ENCODE peak calls at places on chromosome 17, in eight cellular contexts. M, D, E, R, Q, N, F and C are unnamed samples.

GRCh38 chr17:37512442-37513070 is 22.9 kb downstream of the DUSP14 start:
- DNase-seq in M (no peak), D (no peak), E (no peak), R (no peak), Q (no peak), N (peak; percentile 76), F (no peak), C (peak; percentile 33)

GRCh38 chr17:1576500-1576899 is 13.9 kb upstream of the PITPNA start:
- DNase-seq in M (no peak), D (peak; percentile 40), E (peak; percentile 45), R (no peak), Q (no peak), N (no peak), F (no peak), C (no peak)

GRCh38 chr17:72053069-72053846 is 67.6 kb upstream of the SOX9 start:
- DNase-seq in M (peak; percentile 41), D (peak; percentile 27), E (no peak), R (peak; percentile 25), Q (no peak), N (peak; percentile 10), F (no peak), C (peak; percentile 45)

GRCh38 chr17:16463341-16464000 is 28.5 kb downstream of the LRRC75A start:
- DNase-seq in M (no peak), D (peak; percentile 78), E (no peak), R (peak; percentile 82), Q (peak; percentile 50), N (peak; percentile 92), F (no peak), C (peak; percentile 66)

GRCh38 chr17:1485311-1485747 is 7.2 kb downstream of the MYO1C start:
- DNase-seq in M (peak; percentile 87), D (peak; percentile 75), E (peak; percentile 79), R (peak; percentile 47), Q (no peak), N (peak; percentile 53), F (no peak), C (peak; percentile 83)

GRCh38 chr17:30095507-30096244 is 20.9 kb upstream of the NSRP1 start:
- DNase-seq in M (peak; percentile 64), D (no peak), E (no peak), R (no peak), Q (peak; percentile 61), N (peak; percentile 30), F (no peak), C (peak; percentile 76)

GRCh38 chr17:4949321-4950074 is 1.2 kb upstream of the PFN1 start:
- DNase-seq in M (peak; percentile 88), D (peak; percentile 85), E (peak; percentile 81), R (peak; percentile 81), Q (no peak), N (peak; percentile 82), F (peak; percentile 66), C (peak; percentile 68)

GRCh38 chr17:38674749-38675615 is at the start of gene EPOP:
- DNase-seq in M (peak; percentile 93), D (peak; percentile 90), E (peak; percentile 84), R (peak; percentile 87), Q (peak; percentile 43), N (peak; percentile 93), F (peak; percentile 63), C (peak; percentile 87)

GRCh38 chr17:77783991-77784820 is 174.3 kb upstream of the TNRC6C start:
- DNase-seq in M (no peak), D (no peak), E (no peak), R (no peak), Q (no peak), N (no peak), F (peak; percentile 58), C (no peak)

GRCh38 chr17:47735536-47736011 is 2.5 kb downstream of the TBX21 start:
- DNase-seq in M (no peak), D (no peak), E (peak; percentile 4), R (no peak), Q (no peak), N (no peak), F (no peak), C (no peak)

DNA sequence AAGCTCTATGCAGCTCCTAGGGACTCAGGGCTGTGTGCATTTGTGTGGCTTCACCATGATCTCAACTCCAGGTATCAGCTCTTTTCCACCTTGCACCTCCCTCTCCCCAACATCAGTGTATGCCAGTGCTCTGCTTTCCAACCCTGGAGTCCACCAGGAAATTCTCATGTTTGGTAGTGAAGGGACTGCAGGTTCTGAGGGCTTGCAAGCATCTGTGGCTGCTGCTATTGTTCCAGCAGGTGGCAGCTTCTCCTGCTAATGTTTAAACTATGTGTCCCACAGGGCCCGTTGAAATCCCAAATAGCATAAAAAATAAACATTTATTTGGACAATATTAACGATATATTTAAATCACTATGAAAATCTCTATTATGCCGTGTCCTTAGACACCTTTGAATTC is 82.0 kb downstream of the RGS9 start:
- DNase-seq in M (no peak), D (no peak), E (no peak), R (no peak), Q (no peak), N (no peak), F (no peak), C (no peak)
- TF ChIP-seq CTCF in M (peak; percentile 27), D (no peak), E (no peak), R (no peak), Q (peak; percentile 15), N (peak; percentile 43), F (no peak), C (peak; percentile 45)

DNA sequence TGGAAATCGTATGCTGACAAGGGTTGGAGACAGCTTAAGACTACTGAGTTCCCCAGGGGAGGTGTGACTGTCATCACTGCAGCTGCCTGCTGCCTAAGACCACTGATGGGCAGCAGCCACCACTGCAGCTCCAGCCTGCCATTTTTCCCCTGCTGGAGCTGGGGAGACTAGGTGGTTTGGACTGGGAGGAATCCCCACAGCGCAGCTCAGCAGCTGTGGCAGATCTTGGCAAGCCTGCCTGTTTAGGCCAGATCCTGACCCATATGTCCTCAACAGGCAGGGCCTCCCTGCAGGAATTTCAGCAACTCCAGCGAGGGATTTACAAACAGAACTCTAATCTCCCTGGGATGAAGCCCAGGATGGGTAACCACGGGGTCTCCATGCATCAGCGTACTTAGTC is 356.4 kb upstream of the TOM1L1 start:
- DNase-seq in M (peak; percentile 63), D (no peak), E (no peak), R (no peak), Q (no peak), N (peak; percentile 70), F (no peak), C (peak; percentile 65)
- TF ChIP-seq CTCF in M (peak; percentile 46), D (no peak), E (no peak), R (no peak), Q (no peak), N (peak; percentile 67), F (no peak), C (peak; percentile 40)

GRCh38 chr17:11742891-11743290 is 144.6 kb downstream of the DNAH9 start:
- DNase-seq in M (peak; percentile 61), D (no peak), E (no peak), R (no peak), Q (no peak), N (peak; percentile 35), F (no peak), C (peak; percentile 0)
- TF ChIP-seq CTCF in M (peak; percentile 49), D (no peak), E (no peak), R (no peak), Q (no peak), N (peak; percentile 45), F (no peak), C (no peak)

DNA sequence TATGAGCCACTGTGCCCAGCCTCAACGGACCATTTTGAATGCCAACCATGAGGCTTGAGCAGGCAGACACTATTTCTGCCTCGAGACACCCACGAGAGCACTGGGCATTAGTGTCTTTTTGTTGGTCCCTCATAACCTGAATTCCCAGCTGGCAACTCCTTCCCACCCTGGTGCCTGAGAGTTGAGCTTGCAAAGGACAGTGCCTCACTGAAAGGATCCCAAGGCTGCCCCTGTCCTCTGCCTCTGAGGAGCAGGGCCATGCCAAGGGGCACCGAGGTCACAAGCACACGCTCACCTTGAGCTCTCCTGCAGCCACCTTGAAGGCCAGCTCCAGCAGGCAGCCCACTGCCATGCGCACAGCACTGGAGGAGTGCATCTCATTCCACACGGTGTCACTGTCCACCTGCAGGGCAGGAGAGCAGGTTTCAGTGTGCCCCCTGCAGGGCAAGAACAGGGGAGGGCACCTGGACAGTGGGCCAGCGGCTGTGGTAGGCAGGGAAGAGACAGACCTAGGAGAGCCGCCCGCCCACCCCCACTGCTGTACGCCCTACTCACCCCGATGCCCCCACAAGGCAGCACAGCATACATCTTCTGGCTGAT is 12.8 kb downstream of the G6PC3 start:
- DNase-seq in M (no peak), D (no peak), E (no peak), R (no peak), Q (no peak), N (peak; percentile 88), F (no peak), C (no peak)
- TF ChIP-seq CTCF in M (no peak), D (no peak), E (no peak), R (no peak), Q (no peak), N (peak; percentile 98), F (no peak), C (peak; percentile 76)

GRCh38 chr17:6800422-6801027 is 24.5 kb downstream of the FBXO39 start:
- DNase-seq in M (peak; percentile 52), D (no peak), E (no peak), R (no peak), Q (no peak), N (no peak), F (no peak), C (peak; percentile 69)
- TF ChIP-seq CTCF in M (peak; percentile 58), D (no peak), E (no peak), R (no peak), Q (no peak), N (no peak), F (peak; percentile 39), C (peak; percentile 44)